ENCODE peak calls at places on chromosomes 2 and 18, in ten cellular contexts. V is AG09309, N is glutamatergic neuron, K is fibroblast of lung, L is GM10248, Q is right lobe of liver, B is vagina, F is neural progenitor cell, C is MCF 10A, U is breast epithelium. P is an unnamed sample.

GRCh38 chr2:122236152-122236892 is 480.9 kb downstream of the TSN start:
- DNase-seq in V (no peak), N (no peak), K (peak), L (no peak), Q (peak), B (no peak), F (no peak), C (peak), U (no peak), P (no peak)

GRCh38 chr2:109290887-109291675 is 162.1 kb downstream of the SH3RF3 start:
- DNase-seq in V (no peak), N (no peak), K (peak), L (no peak), Q (no peak), B (no peak), F (no peak), C (peak), U (no peak), P (no peak)

GRCh38 chr18:31102020-31102684 is at the start of gene DSC2:
- DNase-seq in V (no peak), N (peak), K (peak), L (peak), Q (peak), B (no peak), F (peak), C (peak), U (peak), P (no peak)

GRCh38 chr2:179393481-179393880 is 128.8 kb upstream of the SESTD1 start:
- DNase-seq in V (no peak), N (no peak), K (peak), L (no peak), Q (no peak), B (no peak), F (no peak), C (no peak), U (no peak), P (peak)

GRCh38 chr2:181411105-181411849 is 45.9 kb upstream of the ITGA4 start:
- DNase-seq in V (no peak), N (peak), K (no peak), L (no peak), Q (no peak), B (no peak), F (peak), C (no peak), U (no peak), P (no peak)

GRCh38 chr2:134657650-134658250 is 61.0 kb downstream of the TMEM163 start:
- DNase-seq in V (no peak), N (no peak), K (no peak), L (no peak), Q (no peak), B (no peak), F (peak), C (peak), U (no peak), P (no peak)

GRCh38 chr18:73848656-73849055 is 299.0 kb downstream of the FBXO15 start:
- DNase-seq in V (peak), N (no peak), K (peak), L (no peak), Q (no peak), B (no peak), F (no peak), C (peak), U (no peak), P (peak)

GRCh38 chr2:200397785-200398184 is 91.3 kb downstream of the SPATS2L start:
- DNase-seq in V (no peak), N (no peak), K (peak), L (no peak), Q (no peak), B (no peak), F (peak), C (peak), U (no peak), P (no peak)

GRCh38 chr2:86393521-86394490 is 47.4 kb upstream of the KDM3A start:
- DNase-seq in V (no peak), N (no peak), K (peak), L (no peak), Q (no peak), B (no peak), F (no peak), C (peak), U (no peak), P (no peak)

GRCh38 chr2:205170399-205170798 is 511.9 kb upstream of the NRP2 start:
- DNase-seq in V (no peak), N (peak), K (no peak), L (no peak), Q (no peak), B (no peak), F (no peak), C (no peak), U (no peak), P (no peak)

GRCh38 chr2:206983156-206983875 is 44.0 kb downstream of the CPO start:
- DNase-seq in V (no peak), N (no peak), K (peak), L (no peak), Q (no peak), B (no peak), F (no peak), C (peak), U (no peak), P (no peak)

GRCh38 chr2:169839954-169840746 is 12.9 kb downstream of the UBR3 start:
- DNase-seq in V (no peak), N (no peak), K (no peak), L (no peak), Q (no peak), B (no peak), F (no peak), C (no peak), U (no peak), P (no peak)

GRCh38 chr2:203774760-203775159 is 68.3 kb downstream of the CD28 start:
- DNase-seq in V (no peak), N (no peak), K (peak), L (no peak), Q (no peak), B (no peak), F (no peak), C (no peak), U (no peak), P (no peak)

GRCh38 chr2:203777030-203777429 is 70.6 kb downstream of the CD28 start:
- DNase-seq in V (no peak), N (no peak), K (no peak), L (no peak), Q (no peak), B (no peak), F (no peak), C (no peak), U (no peak), P (no peak)

GRCh38 chr2:203772766-203773165 is 66.3 kb downstream of the CD28 start:
- DNase-seq in V (no peak), N (no peak), K (no peak), L (no peak), Q (no peak), B (no peak), F (no peak), C (no peak), U (no peak), P (no peak)

DNA sequence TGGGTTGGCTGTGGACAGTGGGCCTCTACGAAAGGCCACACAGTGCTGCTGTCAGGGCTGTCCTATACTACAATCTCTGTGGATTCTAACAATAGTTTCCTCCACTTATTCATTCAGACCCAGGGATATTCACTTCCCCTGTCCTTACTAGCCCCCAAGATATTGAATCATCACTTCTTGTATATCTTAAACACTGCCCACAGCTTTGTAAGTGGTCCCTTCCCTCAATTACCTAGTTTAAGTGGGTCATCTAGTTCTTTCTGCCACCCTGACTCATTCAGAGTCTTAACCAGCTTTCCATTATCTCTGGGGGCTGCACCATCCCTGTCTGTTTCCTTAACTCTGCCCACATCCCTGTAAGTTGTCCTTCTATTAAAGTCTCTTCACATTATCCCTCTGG is 69.2 kb downstream of the CD28 start:
- DNase-seq in V (no peak), N (no peak), K (peak), L (no peak), Q (no peak), B (no peak), F (no peak), C (no peak), U (no peak), P (no peak)
- TF ChIP-seq CTCF in V (no peak), N (no peak), K (no peak), L (no peak), Q (no peak), B (no peak), F (no peak), C (no peak), U (no peak), P (no peak)

GRCh38 chr2:120833127-120833675 is 97.5 kb downstream of the GLI2 start:
- DNase-seq in V (no peak), N (no peak), K (no peak), L (no peak), Q (no peak), B (no peak), F (no peak), C (no peak), U (no peak), P (no peak)
- TF ChIP-seq CTCF in V (no peak), N (no peak), K (no peak), L (no peak), Q (no peak), B (no peak), F (peak), C (no peak), U (no peak), P (peak)

GRCh38 chr2:54723300-54724149 is at the start of gene EML6:
- DNase-seq in V (peak), N (peak), K (peak), L (peak), Q (peak), B (peak), F (peak), C (peak), U (peak), P (peak)
- TF ChIP-seq CTCF in V (peak), N (no peak), K (no peak), L (no peak), Q (peak), B (no peak), F (peak), C (no peak), U (no peak), P (no peak)

GRCh38 chr18:12393998-12394397 is 13.7 kb upstream of the PRELID3A start:
- DNase-seq in V (no peak), N (no peak), K (no peak), L (no peak), Q (no peak), B (no peak), F (no peak), C (no peak), U (no peak), P (no peak)

GRCh38 chr18:12391487-12392136 is 14.6 kb upstream of the AFG3L2 start:
- DNase-seq in V (no peak), N (peak), K (peak), L (peak), Q (no peak), B (no peak), F (peak), C (peak), U (no peak), P (peak)

GRCh38 chr18:12397254-12397653 is 10.5 kb upstream of the PRELID3A start:
- DNase-seq in V (no peak), N (no peak), K (no peak), L (no peak), Q (no peak), B (no peak), F (no peak), C (no peak), U (no peak), P (no peak)

GRCh38 chr18:12393510-12393909 is 14.2 kb upstream of the PRELID3A start:
- DNase-seq in V (no peak), N (no peak), K (no peak), L (no peak), Q (no peak), B (no peak), F (no peak), C (no peak), U (no peak), P (no peak)

GRCh38 chr18:12394428-12394827 is 13.3 kb upstream of the PRELID3A start:
- DNase-seq in V (no peak), N (no peak), K (no peak), L (no peak), Q (no peak), B (no peak), F (peak), C (peak), U (no peak), P (no peak)
- TF ChIP-seq CTCF in V (peak), N (no peak), K (peak), L (peak), Q (peak), B (no peak), F (peak), C (peak), U (no peak), P (peak)